ENCODE peak calls at places on chromosomes 13 and 19, in seven cellular contexts. One of them, this sample, is unnamed.

GRCh38 chr13:41056996-41057711 is 4.2 kb upstream of the WBP4 start:
- DNase-seq in A172: no peak
- DNase-seq in Kasumi-1: no peak
- DNase-seq in EH: no peak
- DNase-seq in SHP77: no peak
- DNase-seq in Caco-2: peak
- DNase-seq in fibroblast of the aortic adventitia: no peak
- DNase-seq in this sample: no peak

GRCh38 chr13:30998548-30999140 is 66.2 kb downstream of the TEX26 start:
- DNase-seq in SHP77: no peak
- DNase-seq in fibroblast of the aortic adventitia: peak
- DNase-seq in Caco-2: no peak
- DNase-seq in Kasumi-1: no peak
- DNase-seq in EH: peak
- DNase-seq in A172: no peak
- DNase-seq in this sample: no peak

GRCh38 chr13:33058816-33059215 is 42.6 kb downstream of the KL start:
- DNase-seq in SHP77: no peak
- DNase-seq in Kasumi-1: no peak
- DNase-seq in EH: peak
- DNase-seq in Caco-2: no peak
- DNase-seq in A172: no peak
- DNase-seq in fibroblast of the aortic adventitia: no peak
- DNase-seq in this sample: no peak

GRCh38 chr19:38691938-38692457 is 44.5 kb downstream of the ACTN4 start:
- DNase-seq in fibroblast of the aortic adventitia: peak
- DNase-seq in EH: peak
- DNase-seq in SHP77: no peak
- DNase-seq in Caco-2: no peak
- DNase-seq in A172: peak
- DNase-seq in Kasumi-1: no peak
- DNase-seq in this sample: no peak

GRCh38 chr19:4064073-4064550 is 2.6 kb downstream of the ZBTB7A start:
- DNase-seq in fibroblast of the aortic adventitia: no peak
- DNase-seq in EH: peak
- DNase-seq in Caco-2: no peak
- DNase-seq in SHP77: no peak
- DNase-seq in Kasumi-1: no peak
- DNase-seq in A172: no peak
- DNase-seq in this sample: no peak

GRCh38 chr13:59038824-59039223 is 1124.9 kb downstream of the DIAPH3 start:
- DNase-seq in Caco-2: no peak
- DNase-seq in A172: peak
- DNase-seq in EH: no peak
- DNase-seq in fibroblast of the aortic adventitia: no peak
- DNase-seq in Kasumi-1: no peak
- DNase-seq in SHP77: peak
- DNase-seq in this sample: no peak

GRCh38 chr13:98504371-98504963 is 72.4 kb downstream of the STK24 start:
- DNase-seq in Caco-2: no peak
- DNase-seq in fibroblast of the aortic adventitia: no peak
- DNase-seq in Kasumi-1: no peak
- DNase-seq in EH: no peak
- DNase-seq in SHP77: no peak
- DNase-seq in A172: no peak
- DNase-seq in this sample: no peak

GRCh38 chr19:48152552-48152951 is 17.6 kb downstream of the LIG1 start:
- DNase-seq in Caco-2: peak
- DNase-seq in SHP77: peak
- DNase-seq in A172: peak
- DNase-seq in Kasumi-1: peak
- DNase-seq in EH: peak
- DNase-seq in fibroblast of the aortic adventitia: peak
- DNase-seq in this sample: peak

GRCh38 chr19:45205810-45206209 is 27.2 kb downstream of the BLOC1S3 start:
- DNase-seq in SHP77: no peak
- DNase-seq in EH: no peak
- DNase-seq in Kasumi-1: no peak
- DNase-seq in A172: no peak
- DNase-seq in fibroblast of the aortic adventitia: no peak
- DNase-seq in Caco-2: no peak
- DNase-seq in this sample: no peak

GRCh38 chr13:110416131-110416584 is 109.1 kb downstream of the COL4A2 start:
- DNase-seq in A172: no peak
- DNase-seq in fibroblast of the aortic adventitia: peak
- DNase-seq in EH: peak
- DNase-seq in SHP77: no peak
- DNase-seq in Kasumi-1: no peak
- DNase-seq in Caco-2: no peak
- DNase-seq in this sample: no peak

GRCh38 chr19:35247526-35248309 is 1.1 kb upstream of the LSR start:
- DNase-seq in Kasumi-1: no peak
- DNase-seq in SHP77: no peak
- DNase-seq in EH: no peak
- DNase-seq in A172: peak
- DNase-seq in Caco-2: peak
- DNase-seq in fibroblast of the aortic adventitia: no peak
- DNase-seq in this sample: no peak

GRCh38 chr13:27043013-27043412 is 128.6 kb downstream of the USP12 start:
- DNase-seq in A172: peak
- DNase-seq in EH: peak
- DNase-seq in SHP77: peak
- DNase-seq in fibroblast of the aortic adventitia: peak
- DNase-seq in Kasumi-1: no peak
- DNase-seq in Caco-2: no peak
- DNase-seq in this sample: peak

GRCh38 chr19:2446390-2446789 is 10.4 kb downstream of the LMNB2 start:
- DNase-seq in EH: no peak
- DNase-seq in SHP77: peak
- DNase-seq in fibroblast of the aortic adventitia: no peak
- DNase-seq in A172: no peak
- DNase-seq in Kasumi-1: peak
- DNase-seq in Caco-2: no peak
- DNase-seq in this sample: no peak

GRCh38 chr13:24361138-24361537 is 51.8 kb downstream of the C1QTNF9 start:
- DNase-seq in A172: no peak
- DNase-seq in fibroblast of the aortic adventitia: no peak
- DNase-seq in Kasumi-1: no peak
- DNase-seq in Caco-2: no peak
- DNase-seq in EH: no peak
- DNase-seq in SHP77: no peak
- DNase-seq in this sample: no peak

GRCh38 chr13:113209336-113209879 is at the start of gene CUL4A:
- DNase-seq in A172: peak
- DNase-seq in SHP77: peak
- DNase-seq in fibroblast of the aortic adventitia: peak
- DNase-seq in Caco-2: peak
- DNase-seq in EH: peak
- DNase-seq in Kasumi-1: peak
- DNase-seq in this sample: peak

GRCh38 chr13:48731957-48732569 is 78.3 kb downstream of the CYSLTR2 start:
- DNase-seq in Kasumi-1: peak
- DNase-seq in SHP77: no peak
- DNase-seq in fibroblast of the aortic adventitia: no peak
- DNase-seq in Caco-2: no peak
- DNase-seq in A172: no peak
- DNase-seq in EH: peak
- DNase-seq in this sample: peak

This sample was measured in MG63.